ENCODE peak calls at places on chromosomes 3 and 15, in five cellular contexts. L is anterior cingulate cortex, Z is AG09319, A is posterior vena cava, N is GOT3. M is an unnamed sample.

GRCh38 chr15:63371297-63371918 is 10.2 kb downstream of the CA12 start:
- DNase-seq in L (no peak), Z (peak), A (no peak), N (no peak), M (no peak)

GRCh38 chr3:20023663-20024417 is 11.8 kb upstream of the PP2D1 start:
- DNase-seq in L (peak), Z (no peak), A (no peak), N (no peak), M (no peak)

GRCh38 chr3:170689218-170689874 is 103.5 kb upstream of the SLC7A14 start:
- DNase-seq in L (no peak), Z (peak), A (no peak), N (no peak), M (no peak)

GRCh38 chr15:89665449-89666146 is 10.3 kb upstream of the KIF7 start:
- DNase-seq in L (peak), Z (no peak), A (peak), N (no peak), M (peak)

GRCh38 chr3:52085883-52086282 is 29.5 kb upstream of the DUSP7 start:
- DNase-seq in L (no peak), Z (no peak), A (peak), N (no peak), M (no peak)

GRCh38 chr15:56272474-56272873 is 28.8 kb upstream of the RFX7 start:
- DNase-seq in L (no peak), Z (no peak), A (no peak), N (no peak), M (no peak)

GRCh38 chr3:58874248-58874741 is 175.5 kb downstream of the CFAP20DC start:
- DNase-seq in L (no peak), Z (no peak), A (no peak), N (no peak), M (peak)

GRCh38 chr15:58221591-58222241 is 83.5 kb downstream of the AQP9 start:
- DNase-seq in L (no peak), Z (no peak), A (no peak), N (no peak), M (peak)

GRCh38 chr3:67383379-67383778 is 271.0 kb downstream of the SUCLG2 start:
- DNase-seq in L (no peak), Z (no peak), A (no peak), N (no peak), M (no peak)

GRCh38 chr3:160381470-160381869 is 17.6 kb downstream of the IFT80 start:
- DNase-seq in L (no peak), Z (no peak), A (no peak), N (no peak), M (no peak)

GRCh38 chr15:83651541-83651940 is 2.4 kb upstream of the ADAMTSL3 start:
- DNase-seq in L (no peak), Z (no peak), A (no peak), N (no peak), M (no peak)

GRCh38 chr15:74893627-74894026 is 3.8 kb downstream of the MPI start:
- DNase-seq in L (no peak), Z (no peak), A (no peak), N (no peak), M (peak)

GRCh38 chr3:52435246-52436101 is 9.4 kb downstream of the SEMA3G start:
- DNase-seq in L (no peak), Z (no peak), A (peak), N (no peak), M (no peak)

GRCh38 chr15:29278436-29279099 is 8.9 kb upstream of the NSMCE3 start:
- DNase-seq in L (no peak), Z (no peak), A (no peak), N (peak), M (no peak)

GRCh38 chr3:136751259-136752045 is 726 bp downstream of the STAG1 start:
- DNase-seq in L (peak), Z (peak), A (peak), N (peak), M (peak)

GRCh38 chr3:195701042-195701910 is 19.5 kb upstream of the MUC20 start:
- DNase-seq in L (no peak), Z (no peak), A (no peak), N (no peak), M (no peak)

GRCh38 chr3:149494022-149494758 is 19.7 kb downstream of the TM4SF4 start:
- DNase-seq in L (peak), Z (no peak), A (no peak), N (peak), M (peak)

GRCh38 chr3:167983583-167983982 is 112.1 kb downstream of the GOLIM4 start:
- DNase-seq in L (no peak), Z (no peak), A (no peak), N (no peak), M (no peak)

GRCh38 chr3:136818851-136819783 is at the start of gene SLC35G2:
- DNase-seq in L (peak), Z (no peak), A (peak), N (peak), M (peak)

GRCh38 chr3:99637381-99638111 is 848 bp upstream of the COL8A1 start:
- DNase-seq in L (no peak), Z (no peak), A (no peak), N (no peak), M (no peak)

GRCh38 chr3:58027704-58028317 is 19.6 kb downstream of the FLNB start:
- DNase-seq in L (no peak), Z (no peak), A (no peak), N (no peak), M (no peak)

GRCh38 chr3:27659279-27660021 is 62.7 kb downstream of the EOMES start:
- DNase-seq in L (peak), Z (no peak), A (no peak), N (no peak), M (peak)

GRCh38 chr15:98626153-98626552 is 22.2 kb upstream of the IGF1R start:
- DNase-seq in L (no peak), Z (no peak), A (no peak), N (no peak), M (no peak)

GRCh38 chr15:98683821-98684220 is 35.5 kb downstream of the IGF1R start:
- DNase-seq in L (no peak), Z (no peak), A (no peak), N (no peak), M (no peak)

GRCh38 chr3:159032311-159032710 is 230.5 kb downstream of the MFSD1 start:
- DNase-seq in L (no peak), Z (no peak), A (no peak), N (no peak), M (no peak)

GRCh38 chr3:13073042-13073906 is at the start of gene IQSEC1:
- DNase-seq in L (peak), Z (no peak), A (peak), N (no peak), M (peak)

GRCh38 chr15:79310612-79310984 is 314 bp upstream of the TMED3 start:
- DNase-seq in L (no peak), Z (no peak), A (no peak), N (no peak), M (no peak)

M was measured in GM12865.